ENCODE peak calls at places on chromosomes 4 and X, in ten cellular contexts. F is right atrium auricular region, Q is heart right ventricle, E is progenitor cell of endocrine pancreas, U is pancreas, D is fibroblast of villous mesenchyme, O is thyroid gland, J is spleen, Y is nephron progenitor cell, X is PC-9. L is an unnamed sample.

GRCh38 chrX:121000589-121000988 is 15.0 kb upstream of the CT47A1 start:
- DNase-seq in F (no peak), Q (no peak), E (no peak), U (no peak), D (peak; percentile 7), O (no peak), J (no peak), Y (no peak), X (no peak), L (no peak)

GRCh38 chr4:48247142-48247877 is 22.3 kb downstream of the TEC start:
- DNase-seq in F (no peak), Q (no peak), E (no peak), U (no peak), D (peak; percentile 29), O (no peak), J (no peak), Y (no peak), X (no peak), L (no peak)

GRCh38 chrX:39907964-39908616 is 189.7 kb downstream of the BCOR start:
- DNase-seq in F (peak; percentile 68), Q (peak; percentile 54), E (no peak), U (peak; percentile 62), D (peak; percentile 92), O (peak; percentile 88), J (no peak), Y (no peak), X (no peak), L (no peak)

GRCh38 chr4:1856071-1856919 is at the start of gene LETM1:
- DNase-seq in F (peak; percentile 94), Q (peak; percentile 96), E (peak; percentile 93), U (peak; percentile 98), D (peak; percentile 95), O (peak; percentile 97), J (peak; percentile 100), Y (peak; percentile 89), X (peak; percentile 97), L (peak; percentile 88)

GRCh38 chr4:122798101-122798500 is 28.5 kb upstream of the FGF2 start:
- DNase-seq in F (peak; percentile 60), Q (peak; percentile 23), E (no peak), U (no peak), D (peak; percentile 97), O (peak; percentile 36), J (no peak), Y (no peak), X (peak; percentile 67), L (no peak)

GRCh38 chr4:29805245-29805644 is 914.9 kb upstream of the PCDH7 start:
- DNase-seq in F (no peak), Q (no peak), E (no peak), U (no peak), D (no peak), O (no peak), J (no peak), Y (no peak), X (no peak), L (no peak)

GRCh38 chr4:88136249-88136648 is 22.2 kb downstream of the ABCG2 start:
- DNase-seq in F (no peak), Q (no peak), E (no peak), U (no peak), D (no peak), O (no peak), J (no peak), Y (no peak), X (no peak), L (no peak)

GRCh38 chr4:73608677-73609594 is 11.3 kb downstream of the RASSF6 start:
- DNase-seq in F (no peak), Q (no peak), E (no peak), U (no peak), D (peak; percentile 50), O (peak; percentile 48), J (no peak), Y (no peak), X (no peak), L (no peak)

GRCh38 chrX:47539860-47540259 is 21.1 kb upstream of the ARAF start:
- DNase-seq in F (no peak), Q (no peak), E (no peak), U (no peak), D (no peak), O (no peak), J (no peak), Y (no peak), X (no peak), L (no peak)

GRCh38 chr4:5199142-5199541 is 147.9 kb downstream of the STK32B start:
- DNase-seq in F (no peak), Q (no peak), E (no peak), U (no peak), D (no peak), O (no peak), J (no peak), Y (no peak), X (no peak), L (no peak)

GRCh38 chrX:52363247-52363883 is 5.5 kb upstream of the XAGE2 start:
- DNase-seq in F (no peak), Q (no peak), E (no peak), U (no peak), D (no peak), O (peak; percentile 37), J (no peak), Y (no peak), X (no peak), L (no peak)

GRCh38 chrX:72306085-72306801 is 529 bp upstream of the CITED1 start:
- DNase-seq in F (no peak), Q (no peak), E (no peak), U (no peak), D (no peak), O (no peak), J (no peak), Y (peak; percentile 48), X (no peak), L (no peak)

GRCh38 chrX:107716045-107716684 is 59.4 kb downstream of the TSC22D3 start:
- DNase-seq in F (no peak), Q (peak; percentile 24), E (peak; percentile 28), U (no peak), D (no peak), O (no peak), J (peak; percentile 85), Y (peak; percentile 60), X (peak; percentile 29), L (peak; percentile 29)

GRCh38 chr4:184960505-184960971 is 57.8 kb upstream of the HELT start:
- DNase-seq in F (peak; percentile 28), Q (no peak), E (no peak), U (no peak), D (no peak), O (no peak), J (no peak), Y (no peak), X (no peak), L (no peak)

GRCh38 chr4:169200361-169201030 is 70.3 kb downstream of the SH3RF1 start:
- DNase-seq in F (no peak), Q (no peak), E (no peak), U (no peak), D (no peak), O (no peak), J (no peak), Y (no peak), X (no peak), L (no peak)

GRCh38 chrX:84339507-84340364 is 151.7 kb upstream of the RPS6KA6 start:
- DNase-seq in F (no peak), Q (no peak), E (no peak), U (no peak), D (peak; percentile 10), O (no peak), J (no peak), Y (no peak), X (no peak), L (no peak)

DNA sequence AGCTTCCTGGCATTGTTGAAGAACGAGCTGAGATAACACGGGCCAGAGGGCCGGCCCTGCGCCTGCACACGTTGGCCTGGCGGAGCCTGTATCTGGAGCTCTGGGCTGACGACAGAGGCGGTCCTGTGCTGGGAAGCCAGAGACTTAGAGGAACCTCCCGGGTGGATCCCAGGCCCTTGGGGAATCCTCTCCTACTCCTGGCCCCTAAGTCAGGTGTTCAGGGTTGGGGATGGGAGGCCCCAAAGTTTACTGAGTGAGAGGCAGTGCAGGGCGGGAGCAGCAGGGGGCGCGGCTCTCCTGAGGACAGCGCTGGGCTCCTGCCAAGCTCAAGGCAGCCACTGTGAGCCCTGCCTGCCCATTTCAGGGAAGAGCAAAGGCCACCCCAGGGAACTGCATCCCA is 2.5 kb upstream of the HTRA3 start:
- DNase-seq in F (peak; percentile 89), Q (peak; percentile 85), E (peak; percentile 43), U (peak; percentile 87), D (peak; percentile 77), O (peak; percentile 83), J (no peak), Y (peak; percentile 66), X (peak; percentile 78), L (peak; percentile 49)
- TF ChIP-seq CTCF in F (peak; percentile 42), Q (peak; percentile 75), E (peak; percentile 79), U (peak; percentile 51), D (peak; percentile 87), O (peak; percentile 83), J (peak; percentile 64), Y (peak; percentile 60), X (peak; percentile 81), L (peak; percentile 68)

DNA sequence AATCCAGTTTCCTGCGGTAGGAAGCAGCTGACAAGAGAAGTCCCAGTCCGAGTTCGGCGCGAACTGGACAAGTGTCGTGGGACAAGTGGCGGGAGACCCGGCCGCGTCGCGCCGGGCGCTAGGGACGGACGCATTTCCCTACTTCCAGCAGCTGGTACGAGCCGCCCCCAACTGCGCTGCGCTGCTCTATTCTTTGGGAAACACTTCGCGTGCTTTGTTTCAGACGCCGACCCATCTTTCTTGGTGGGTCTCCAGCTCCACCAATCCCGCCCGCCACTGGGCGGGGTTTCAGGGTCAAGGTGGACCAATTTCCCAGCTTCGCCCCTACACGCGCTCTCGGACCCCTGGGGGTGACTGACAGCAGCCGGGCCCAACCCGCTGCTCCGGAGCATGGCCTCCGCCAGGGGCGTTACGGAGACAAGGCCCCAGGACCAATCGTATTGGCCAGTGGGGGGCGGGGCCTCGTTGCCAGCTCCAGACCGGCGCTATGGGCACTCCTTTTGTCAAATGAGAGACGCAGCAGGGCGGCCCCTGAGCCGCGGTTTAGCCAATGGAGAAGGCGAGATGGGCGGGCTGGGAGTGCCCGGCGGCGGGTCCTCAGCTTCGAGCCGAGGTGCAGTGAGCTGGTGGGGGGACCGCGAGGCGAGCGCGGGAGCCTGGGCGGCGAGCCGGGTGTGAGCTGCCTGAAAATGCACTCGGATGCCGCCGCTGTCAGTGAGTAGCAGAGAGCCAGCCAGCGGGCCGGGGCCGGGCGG is at the start of gene DCUN1D4:
- DNase-seq in F (peak; percentile 100), Q (peak; percentile 100), E (peak; percentile 100), U (peak; percentile 99), D (peak; percentile 100), O (peak; percentile 100), J (peak; percentile 100), Y (peak; percentile 100), X (peak; percentile 97), L (peak; percentile 98)
- TF ChIP-seq CTCF in F (peak; percentile 27), Q (peak; percentile 41), E (peak; percentile 44), U (peak; percentile 45), D (peak; percentile 36), O (peak; percentile 45), J (peak; percentile 76), Y (no peak), X (no peak), L (peak; percentile 36)

GRCh38 chrX:68146054-68146453 is 287.2 kb downstream of the OPHN1 start:
- DNase-seq in F (no peak), Q (no peak), E (no peak), U (no peak), D (peak; percentile 32), O (no peak), J (no peak), Y (no peak), X (no peak), L (no peak)
- TF ChIP-seq CTCF in F (no peak), Q (no peak), E (peak; percentile 49), U (no peak), D (peak; percentile 41), O (peak; percentile 56), J (no peak), Y (no peak), X (peak; percentile 52), L (peak; percentile 63)

GRCh38 chrX:41397228-41397627 is 49.9 kb upstream of the NYX start:
- DNase-seq in F (no peak), Q (no peak), E (no peak), U (no peak), D (no peak), O (no peak), J (no peak), Y (no peak), X (no peak), L (no peak)
- TF ChIP-seq CTCF in F (no peak), Q (no peak), E (no peak), U (no peak), D (no peak), O (no peak), J (no peak), Y (no peak), X (no peak), L (no peak)

L was measured in neural crest cell.